ENCODE peak calls at places on chromosomes 11 and 22, in four cellular contexts. X is A549, U is IMR-90, H is body of pancreas. K is an unnamed sample.

GRCh38 chr11:57458060-57458409 is 2.3 kb upstream of the RTN4RL2 start:
- DNase-seq in U (no peak), H (no peak), X (peak; percentile 62), K (no peak)

GRCh38 chr11:83726316-83726715 is 440.1 kb upstream of the CCDC90B start:
- DNase-seq in U (no peak), X (no peak), H (no peak), K (no peak)

GRCh38 chr11:47415949-47416472 is 7.6 kb downstream of the SLC39A13 start:
- DNase-seq in X (peak; percentile 37), H (peak; percentile 73), U (peak; percentile 96), K (peak; percentile 96)

GRCh38 chr11:59574467-59574866 is 41.1 kb downstream of the OSBP start:
- DNase-seq in U (peak; percentile 52), H (no peak), X (no peak), K (no peak)

GRCh38 chr11:40602866-40603578 is 856.4 kb downstream of the LRRC4C start:
- DNase-seq in X (no peak), H (no peak), U (no peak), K (no peak)

GRCh38 chr22:20141186-20142077 is 9.4 kb downstream of the CCDC188 start:
- DNase-seq in H (no peak), X (no peak), U (peak; percentile 82), K (no peak)

GRCh38 chr22:44488354-44488753 is 9.7 kb downstream of the RTL6 start:
- DNase-seq in U (no peak), H (no peak), X (no peak), K (no peak)

GRCh38 chr11:75731095-75731494 is 13.5 kb downstream of the MOGAT2 start:
- DNase-seq in X (no peak), H (no peak), U (no peak), K (no peak)

GRCh38 chr22:28989035-28989464 is 72.6 kb downstream of the C22orf31 start:
- DNase-seq in H (no peak), U (no peak), X (no peak), K (no peak)

GRCh38 chr11:65538232-65538914 is 13.5 kb downstream of the SCYL1 start:
- DNase-seq in U (no peak), X (no peak), H (no peak), K (no peak)

GRCh38 chr11:65538915-65539374 is 14.1 kb downstream of the SCYL1 start:
- DNase-seq in U (no peak), H (no peak), X (no peak), K (no peak)

GRCh38 chr11:65541093-65542010 is 16.5 kb downstream of the SCYL1 start:
- DNase-seq in H (no peak), U (no peak), X (no peak), K (no peak)

GRCh38 chr11:65539401-65540289 is 14.8 kb downstream of the SCYL1 start:
- DNase-seq in U (no peak), X (no peak), H (peak; percentile 81), K (no peak)

GRCh38 chr11:65540290-65541092 is 15.6 kb downstream of the SCYL1 start:
- DNase-seq in X (peak; percentile 90), H (peak; percentile 95), U (peak; percentile 82), K (peak; percentile 98)
- TF ChIP-seq POLR2A in X (peak; percentile 54), H (no peak), U (no peak), K (no peak)

GRCh38 chr22:31618471-31619176 is 43.4 kb downstream of the PISD start:
- DNase-seq in H (no peak), X (no peak), U (no peak), K (no peak)
- TF ChIP-seq POLR2A in H (no peak), X (no peak), U (no peak), K (no peak)

GRCh38 chr11:63782749-63783148 is 14.2 kb upstream of the ZFTA start:
- DNase-seq in H (no peak), X (no peak), U (no peak), K (no peak)

GRCh38 chr11:63785823-63786222 is 17.2 kb upstream of the ZFTA start:
- DNase-seq in U (no peak), H (no peak), X (no peak), K (no peak)

GRCh38 chr11:63779044-63779443 is 10.5 kb upstream of the ZFTA start:
- DNase-seq in U (no peak), X (no peak), H (no peak), K (no peak)

DNA sequence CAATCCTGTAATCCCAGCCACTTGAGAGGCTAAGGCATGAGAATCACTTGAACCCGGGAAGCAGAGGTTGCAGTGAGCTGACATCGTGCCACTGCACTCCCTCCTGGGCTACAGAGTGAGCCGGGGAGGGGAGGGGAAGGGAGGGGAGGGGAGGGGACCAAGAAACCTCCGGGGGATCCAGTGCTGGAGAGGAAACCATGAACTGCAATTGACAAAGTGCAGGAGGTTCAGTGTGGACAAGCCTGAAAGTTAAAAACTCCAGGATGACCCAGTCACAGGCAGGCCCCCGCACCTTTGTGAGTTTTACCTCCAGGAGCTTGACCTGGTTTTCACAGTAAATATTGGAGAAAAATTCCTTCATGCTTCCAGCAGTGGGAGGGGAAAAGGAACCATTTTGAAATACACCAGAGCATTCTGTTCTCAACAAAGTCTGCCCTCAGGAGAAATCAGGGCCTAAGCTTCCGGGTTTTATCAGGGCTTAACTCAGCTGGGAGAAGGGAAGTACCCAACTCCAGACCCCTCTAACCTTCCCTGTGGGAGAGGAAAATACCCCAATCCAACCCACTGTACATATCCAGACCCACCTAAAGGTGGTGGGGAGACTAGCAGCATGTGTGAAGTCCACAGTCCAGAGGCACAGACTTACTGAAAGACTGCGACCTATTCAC is 15.5 kb upstream of the ZFTA start:
- DNase-seq in U (no peak), H (peak; percentile 15), X (no peak), K (no peak)
- TF ChIP-seq POLR2A in U (no peak), H (no peak), X (no peak), K (no peak)

GRCh38 chr22:40206561-40206960 is 28.8 kb downstream of the TNRC6B start:
- DNase-seq in X (no peak), U (no peak), H (no peak), K (no peak)
- TF ChIP-seq POLR2A in X (no peak), U (no peak), H (no peak), K (no peak)

DNA sequence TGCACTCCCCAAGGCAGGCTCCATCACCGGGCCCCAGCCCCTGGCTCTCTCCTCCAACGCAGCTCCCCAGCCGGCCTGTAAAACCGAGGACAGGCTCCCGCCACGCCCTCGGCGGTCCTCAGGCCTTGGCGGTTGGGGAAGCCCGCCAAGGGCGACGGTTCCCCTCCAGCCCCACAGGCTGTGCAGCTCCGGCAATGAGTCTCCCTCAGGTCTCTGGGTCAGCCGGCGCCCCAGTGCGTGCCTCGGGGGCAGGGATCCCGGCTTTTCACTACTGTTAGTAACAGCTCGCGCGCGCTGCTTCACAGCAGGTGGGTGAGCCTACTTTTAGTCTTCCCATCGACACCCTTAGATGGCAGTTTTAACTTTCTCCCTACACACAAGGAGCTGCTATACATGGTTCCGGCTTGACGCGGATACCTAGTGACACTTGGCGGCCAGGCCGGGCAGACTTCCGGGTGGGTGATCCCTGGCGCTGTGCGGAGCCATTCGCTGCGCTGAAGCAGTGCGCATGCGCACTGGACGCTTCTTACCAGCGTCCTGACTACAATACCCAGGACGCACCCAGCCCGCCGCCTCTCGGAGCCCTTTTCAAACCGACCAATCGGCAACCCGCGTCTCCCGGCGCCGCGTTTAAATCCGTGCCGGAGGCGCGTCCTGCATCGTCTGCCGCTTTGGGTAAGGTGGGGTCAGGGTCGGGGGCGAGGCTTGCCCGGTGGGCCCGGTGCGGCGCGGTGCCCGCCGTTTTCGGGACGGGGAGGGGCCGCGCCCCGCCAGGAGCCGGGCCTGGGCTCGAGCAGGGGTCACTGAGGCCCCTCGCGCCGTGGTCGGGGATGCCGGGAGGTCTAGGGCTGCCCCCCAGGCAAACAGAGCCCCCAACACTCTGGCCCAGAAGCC is at the start of gene GTSE1:
- DNase-seq in H (peak; percentile 97), U (peak; percentile 96), X (peak; percentile 95), K (peak; percentile 94)
- TF ChIP-seq POLR2A in H (peak; percentile 26), U (no peak), X (peak; percentile 67), K (no peak)

GRCh38 chr11:3184732-3185347 is 19.7 kb upstream of the OSBPL5 start:
- DNase-seq in U (no peak), H (no peak), X (no peak), K (no peak)
- TF ChIP-seq POLR2A in U (no peak), H (no peak), X (no peak), K (no peak)

GRCh38 chr11:116887909-116888556 is 50.6 kb upstream of the APOA1 start:
- DNase-seq in U (peak; percentile 71), H (no peak), X (no peak), K (no peak)
- TF ChIP-seq POLR2A in U (no peak), H (no peak), X (no peak), K (no peak)

GRCh38 chr22:47724030-47724429 is 961.6 kb downstream of the TBC1D22A start:
- DNase-seq in U (no peak), H (no peak), X (no peak), K (no peak)
- TF ChIP-seq POLR2A in U (no peak), H (no peak), X (no peak), K (no peak)

K was measured in H54.